ENCODE peak calls at places on chromosomes 2 and 18, in four cellular contexts. One of them, this sample, is unnamed.
A peak's percentile ranks its signal among the peaks of the same experiment; 100 is the strongest.

GRCh38 chr2:189104926-189105325 is 74.6 kb downstream of the COL5A2 start:
- DNase-seq in stomach: no peak
- DNase-seq in foreskin fibroblast: no peak
- DNase-seq in CD8-positive, alpha-beta T cell: no peak
- DNase-seq in this sample: no peak

GRCh38 chr2:170554278-170554955 is 160.7 kb upstream of the SP5 start:
- DNase-seq in stomach: peak; percentile 32
- DNase-seq in foreskin fibroblast: peak; percentile 90
- DNase-seq in CD8-positive, alpha-beta T cell: no peak
- DNase-seq in this sample: no peak

GRCh38 chr2:67486041-67486796 is 89.1 kb downstream of the ETAA1 start:
- DNase-seq in stomach: peak; percentile 52
- DNase-seq in foreskin fibroblast: peak; percentile 17
- DNase-seq in CD8-positive, alpha-beta T cell: no peak
- DNase-seq in this sample: peak; percentile 35

GRCh38 chr2:46643951-46644350 is 164.6 kb downstream of the TMEM247 start:
- DNase-seq in stomach: no peak
- DNase-seq in foreskin fibroblast: no peak
- DNase-seq in CD8-positive, alpha-beta T cell: no peak
- DNase-seq in this sample: no peak

GRCh38 chr2:221293949-221294736 is 278.0 kb downstream of the EPHA4 start:
- DNase-seq in stomach: no peak
- DNase-seq in foreskin fibroblast: no peak
- DNase-seq in CD8-positive, alpha-beta T cell: no peak
- DNase-seq in this sample: no peak

GRCh38 chr18:56740645-56741044 is 89.5 kb downstream of the WDR7 start:
- DNase-seq in stomach: no peak
- DNase-seq in foreskin fibroblast: no peak
- DNase-seq in CD8-positive, alpha-beta T cell: no peak
- DNase-seq in this sample: no peak

GRCh38 chr2:67516899-67517530 is 119.9 kb downstream of the ETAA1 start:
- DNase-seq in stomach: no peak
- DNase-seq in foreskin fibroblast: peak; percentile 66
- DNase-seq in CD8-positive, alpha-beta T cell: no peak
- DNase-seq in this sample: no peak

GRCh38 chr2:100291152-100291970 is 30.9 kb downstream of the LONRF2 start:
- DNase-seq in stomach: peak; percentile 62
- DNase-seq in foreskin fibroblast: peak; percentile 70
- DNase-seq in CD8-positive, alpha-beta T cell: peak; percentile 42
- DNase-seq in this sample: no peak

GRCh38 chr2:101113441-101114267 is 37.5 kb downstream of the TBC1D8 start:
- DNase-seq in stomach: peak; percentile 48
- DNase-seq in foreskin fibroblast: peak; percentile 88
- DNase-seq in CD8-positive, alpha-beta T cell: no peak
- DNase-seq in this sample: no peak

GRCh38 chr18:11572201-11572600 is 37.2 kb upstream of the SLC35G4 start:
- DNase-seq in stomach: no peak
- DNase-seq in foreskin fibroblast: no peak
- DNase-seq in CD8-positive, alpha-beta T cell: no peak
- DNase-seq in this sample: no peak

GRCh38 chr2:154603682-154604081 is 94.8 kb upstream of the KCNJ3 start:
- DNase-seq in stomach: no peak
- DNase-seq in foreskin fibroblast: no peak
- DNase-seq in CD8-positive, alpha-beta T cell: no peak
- DNase-seq in this sample: no peak

GRCh38 chr2:101328474-101329007 is 20.0 kb upstream of the RNF149 start:
- DNase-seq in stomach: no peak
- DNase-seq in foreskin fibroblast: peak; percentile 41
- DNase-seq in CD8-positive, alpha-beta T cell: peak; percentile 46
- DNase-seq in this sample: peak; percentile 25

GRCh38 chr2:241967096-241967495 is 97.6 kb downstream of the RTP5 start:
- DNase-seq in stomach: no peak
- DNase-seq in foreskin fibroblast: no peak
- DNase-seq in CD8-positive, alpha-beta T cell: no peak
- DNase-seq in this sample: no peak

GRCh38 chr2:199310654-199311275 is 147.0 kb downstream of the SATB2 start:
- DNase-seq in stomach: no peak
- DNase-seq in foreskin fibroblast: no peak
- DNase-seq in CD8-positive, alpha-beta T cell: no peak
- DNase-seq in this sample: no peak

GRCh38 chr2:98608962-98609604 is 694 bp downstream of the UNC50 start:
- DNase-seq in stomach: no peak
- DNase-seq in foreskin fibroblast: peak; percentile 16
- DNase-seq in CD8-positive, alpha-beta T cell: peak; percentile 30
- DNase-seq in this sample: no peak

GRCh38 chr2:170498559-170498958 is 216.6 kb upstream of the SP5 start:
- DNase-seq in stomach: no peak
- DNase-seq in foreskin fibroblast: no peak
- DNase-seq in CD8-positive, alpha-beta T cell: no peak
- DNase-seq in this sample: no peak

GRCh38 chr18:9952633-9953416 is 39.0 kb downstream of the VAPA start:
- DNase-seq in stomach: no peak
- DNase-seq in foreskin fibroblast: peak; percentile 49
- DNase-seq in CD8-positive, alpha-beta T cell: no peak
- DNase-seq in this sample: no peak

GRCh38 chr2:109208071-109208950 is 79.3 kb downstream of the SH3RF3 start:
- DNase-seq in stomach: no peak
- DNase-seq in foreskin fibroblast: peak; percentile 73
- DNase-seq in CD8-positive, alpha-beta T cell: no peak
- DNase-seq in this sample: no peak

GRCh38 chr2:3293221-3293620 is 84.4 kb downstream of the EIPR1 start:
- DNase-seq in stomach: peak; percentile 9
- DNase-seq in foreskin fibroblast: no peak
- DNase-seq in CD8-positive, alpha-beta T cell: no peak
- DNase-seq in this sample: no peak

GRCh38 chr2:221042926-221043325 is 529.2 kb downstream of the EPHA4 start:
- DNase-seq in stomach: no peak
- DNase-seq in foreskin fibroblast: no peak
- DNase-seq in CD8-positive, alpha-beta T cell: no peak
- DNase-seq in this sample: no peak

GRCh38 chr18:21930177-21930576 is 189.6 kb downstream of the MIB1 start:
- DNase-seq in stomach: no peak
- DNase-seq in foreskin fibroblast: no peak
- DNase-seq in CD8-positive, alpha-beta T cell: no peak
- DNase-seq in this sample: no peak